ENCODE peak calls at places on chromosomes 4 and X, in four cellular contexts. One of them, this sample, is unnamed.

GRCh38 chrX:1249101-1249887 is 19.3 kb upstream of the CSF2RA start:
- DNase-seq in AG04449: no peak
- DNase-seq in endothelial cell: no peak
- DNase-seq in Panc1: no peak
- DNase-seq in this sample: peak; percentile 58

GRCh38 chrX:45758319-45758718 is 557.6 kb upstream of the DIPK2B start:
- DNase-seq in AG04449: no peak
- DNase-seq in Panc1: no peak
- DNase-seq in endothelial cell: no peak
- DNase-seq in this sample: no peak

GRCh38 chr4:13559414-13559813 is 15.1 kb upstream of the NKX3-2 start:
- DNase-seq in endothelial cell: peak; percentile 25
- DNase-seq in AG04449: peak; percentile 44
- DNase-seq in Panc1: no peak
- DNase-seq in this sample: no peak

GRCh38 chr4:60313616-60314015 is 886.5 kb upstream of the ADGRL3 start:
- DNase-seq in AG04449: peak; percentile 1
- DNase-seq in endothelial cell: no peak
- DNase-seq in Panc1: no peak
- DNase-seq in this sample: no peak

GRCh38 chrX:55127692-55128091 is 38.9 kb downstream of the PAGE2 start:
- DNase-seq in Panc1: no peak
- DNase-seq in AG04449: no peak
- DNase-seq in endothelial cell: no peak
- DNase-seq in this sample: no peak

GRCh38 chrX:110086916-110087484 is 84.1 kb downstream of the TMEM164 start:
- DNase-seq in AG04449: peak; percentile 77
- DNase-seq in Panc1: peak; percentile 70
- DNase-seq in endothelial cell: no peak
- DNase-seq in this sample: no peak

GRCh38 chr4:1500231-1500965 is 94.2 kb upstream of the NKX1-1 start:
- DNase-seq in endothelial cell: no peak
- DNase-seq in AG04449: no peak
- DNase-seq in Panc1: no peak
- DNase-seq in this sample: no peak

GRCh38 chr4:26388671-26389070 is 67.9 kb downstream of the RBPJ start:
- DNase-seq in endothelial cell: no peak
- DNase-seq in Panc1: no peak
- DNase-seq in AG04449: no peak
- DNase-seq in this sample: no peak

GRCh38 chrX:107565916-107566602 is 62.3 kb upstream of the PRPS1 start:
- DNase-seq in endothelial cell: peak; percentile 8
- DNase-seq in AG04449: no peak
- DNase-seq in Panc1: no peak
- DNase-seq in this sample: peak; percentile 25

GRCh38 chr4:34261799-34262314 is 1982.5 kb downstream of the ARAP2 start:
- DNase-seq in AG04449: no peak
- DNase-seq in endothelial cell: no peak
- DNase-seq in Panc1: no peak
- DNase-seq in this sample: no peak

GRCh38 chrX:26783512-26784225 is 567.7 kb downstream of the MAGEB5 start:
- DNase-seq in Panc1: peak; percentile 10
- DNase-seq in endothelial cell: no peak
- DNase-seq in AG04449: no peak
- DNase-seq in this sample: peak; percentile 27

GRCh38 chrX:5648941-5649568 is 579.6 kb downstream of the NLGN4X start:
- DNase-seq in Panc1: no peak
- DNase-seq in AG04449: no peak
- DNase-seq in endothelial cell: no peak
- DNase-seq in this sample: no peak

GRCh38 chr4:135385830-135386581 is 1184.4 kb upstream of the PABPC4L start:
- DNase-seq in AG04449: no peak
- DNase-seq in Panc1: no peak
- DNase-seq in endothelial cell: no peak
- DNase-seq in this sample: no peak

GRCh38 chr4:5797866-5798265 is 86.9 kb downstream of the EVC start:
- DNase-seq in endothelial cell: no peak
- DNase-seq in Panc1: no peak
- DNase-seq in AG04449: no peak
- DNase-seq in this sample: no peak

GRCh38 chrX:114774691-114775090 is 190.8 kb downstream of the HTR2C start:
- DNase-seq in Panc1: no peak
- DNase-seq in AG04449: no peak
- DNase-seq in endothelial cell: no peak
- DNase-seq in this sample: no peak

GRCh38 chr4:84719115-84719514 is 136.2 kb downstream of the CDS1 start:
- DNase-seq in endothelial cell: no peak
- DNase-seq in AG04449: no peak
- DNase-seq in Panc1: no peak
- DNase-seq in this sample: no peak

GRCh38 chrX:112536544-112536943 is 143.2 kb downstream of the LHFPL1 start:
- DNase-seq in Panc1: no peak
- DNase-seq in endothelial cell: no peak
- DNase-seq in AG04449: no peak
- DNase-seq in this sample: no peak

GRCh38 chr4:8835521-8836365 is 35.9 kb downstream of the HMX1 start:
- DNase-seq in AG04449: no peak
- DNase-seq in Panc1: no peak
- DNase-seq in endothelial cell: no peak
- DNase-seq in this sample: no peak

GRCh38 chr4:13627185-13627605 is 330 bp downstream of the BOD1L1 start:
- DNase-seq in Panc1: no peak
- DNase-seq in endothelial cell: no peak
- DNase-seq in AG04449: no peak
- DNase-seq in this sample: peak; percentile 69

GRCh38 chr4:5654791-5655190 is 53.6 kb downstream of the EVC2 start:
- DNase-seq in AG04449: no peak
- DNase-seq in Panc1: no peak
- DNase-seq in endothelial cell: no peak
- DNase-seq in this sample: no peak

GRCh38 chr4:147976341-147976928 is 244.5 kb downstream of the ARHGAP10 start:
- DNase-seq in Panc1: no peak
- DNase-seq in AG04449: no peak
- DNase-seq in endothelial cell: no peak
- DNase-seq in this sample: no peak

GRCh38 chrX:39938466-39938865 is 159.3 kb downstream of the BCOR start:
- DNase-seq in Panc1: no peak
- DNase-seq in AG04449: no peak
- DNase-seq in endothelial cell: no peak
- DNase-seq in this sample: no peak

GRCh38 chr4:78864405-78865024 is 74.7 kb downstream of the PAQR3 start:
- DNase-seq in AG04449: peak; percentile 38
- DNase-seq in endothelial cell: peak; percentile 21
- DNase-seq in Panc1: peak; percentile 41
- DNase-seq in this sample: peak; percentile 23

DNA sequence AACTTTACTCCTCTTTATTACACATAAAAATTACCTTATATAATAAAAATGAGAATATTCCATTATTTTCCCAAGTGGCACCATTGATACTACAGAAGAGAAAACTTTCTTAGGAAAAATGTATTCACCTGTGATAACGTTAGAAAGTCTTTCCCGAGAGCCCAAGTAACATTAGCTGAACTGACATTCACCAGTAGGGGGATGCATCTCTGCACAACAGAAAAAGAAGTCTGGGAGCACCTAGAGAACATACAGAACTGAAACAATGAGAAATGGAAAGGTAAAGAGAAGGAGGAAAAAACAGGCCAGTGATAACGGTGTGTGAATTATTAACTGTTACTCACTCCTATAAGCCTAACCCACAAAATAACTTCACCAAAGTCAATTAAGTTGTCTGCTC is 423.3 kb downstream of the CENPC start:
- DNase-seq in endothelial cell: peak; percentile 31
- DNase-seq in AG04449: no peak
- DNase-seq in Panc1: no peak
- DNase-seq in this sample: no peak
- TF ChIP-seq CTCF in endothelial cell: peak; percentile 61
- TF ChIP-seq CTCF in AG04449: no peak
- TF ChIP-seq CTCF in Panc1: peak; percentile 27
- TF ChIP-seq CTCF in this sample: peak; percentile 59

DNA sequence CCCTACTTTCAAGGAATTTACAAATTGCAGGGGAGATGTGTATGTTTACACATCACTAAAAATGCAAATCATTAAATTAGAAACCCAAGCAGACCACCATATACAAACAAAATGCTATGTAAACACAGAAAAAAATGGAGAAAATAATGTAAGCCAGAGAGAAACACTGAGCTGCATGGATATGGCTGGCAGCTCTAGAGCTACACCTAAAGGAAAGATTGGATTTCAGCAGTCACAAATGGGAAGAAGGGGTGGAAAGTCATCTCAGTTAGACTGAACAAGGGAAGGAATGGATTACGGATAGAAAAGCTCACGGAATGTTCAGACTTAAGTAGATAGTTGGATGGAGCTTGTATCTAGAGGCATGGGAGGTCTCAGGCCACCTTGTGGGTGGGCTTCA is 186.3 kb downstream of the MOSPD2 start:
- DNase-seq in endothelial cell: no peak
- DNase-seq in AG04449: no peak
- DNase-seq in Panc1: no peak
- DNase-seq in this sample: no peak
- TF ChIP-seq CTCF in endothelial cell: no peak
- TF ChIP-seq CTCF in AG04449: no peak
- TF ChIP-seq CTCF in Panc1: no peak
- TF ChIP-seq CTCF in this sample: no peak

DNA sequence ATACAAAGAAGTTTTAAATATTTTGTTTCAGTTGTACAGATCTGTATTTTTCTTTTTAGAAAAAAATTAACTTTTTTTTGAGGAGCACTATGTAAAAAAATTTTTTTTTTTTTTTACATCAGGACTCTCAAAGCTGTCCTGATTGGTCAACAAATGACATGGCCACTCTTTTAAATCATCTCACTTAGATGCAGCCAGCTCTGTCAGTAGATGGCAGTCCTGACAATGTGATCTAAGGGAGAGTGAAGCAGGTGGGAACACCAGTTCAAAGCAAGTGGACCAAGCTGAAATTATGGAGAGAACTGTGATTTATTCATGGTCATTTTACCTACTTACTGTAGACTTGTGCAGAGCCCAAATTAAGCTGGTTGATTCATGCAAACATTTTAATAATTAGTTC is 174.6 kb upstream of the GPRIN3 start:
- DNase-seq in AG04449: no peak
- DNase-seq in Panc1: no peak
- DNase-seq in endothelial cell: no peak
- DNase-seq in this sample: no peak
- TF ChIP-seq CTCF in AG04449: no peak
- TF ChIP-seq CTCF in Panc1: peak; percentile 44
- TF ChIP-seq CTCF in endothelial cell: no peak
- TF ChIP-seq CTCF in this sample: no peak

GRCh38 chr4:101187837-101188236 is 159.5 kb downstream of the PPP3CA start:
- DNase-seq in AG04449: no peak
- DNase-seq in endothelial cell: no peak
- DNase-seq in Panc1: no peak
- DNase-seq in this sample: no peak
- TF ChIP-seq CTCF in AG04449: no peak
- TF ChIP-seq CTCF in endothelial cell: no peak
- TF ChIP-seq CTCF in Panc1: peak; percentile 33
- TF ChIP-seq CTCF in this sample: no peak

GRCh38 chrX:132948648-132949260 is 9.7 kb downstream of the HS6ST2 start:
- DNase-seq in AG04449: no peak
- DNase-seq in Panc1: no peak
- DNase-seq in endothelial cell: peak; percentile 33
- DNase-seq in this sample: peak; percentile 24
- TF ChIP-seq CTCF in AG04449: no peak
- TF ChIP-seq CTCF in Panc1: peak; percentile 34
- TF ChIP-seq CTCF in endothelial cell: peak; percentile 50
- TF ChIP-seq CTCF in this sample: peak; percentile 44

GRCh38 chr4:184573701-184574100 is 75.5 kb downstream of the CASP3 start:
- DNase-seq in AG04449: no peak
- DNase-seq in Panc1: no peak
- DNase-seq in endothelial cell: no peak
- DNase-seq in this sample: no peak

DNA sequence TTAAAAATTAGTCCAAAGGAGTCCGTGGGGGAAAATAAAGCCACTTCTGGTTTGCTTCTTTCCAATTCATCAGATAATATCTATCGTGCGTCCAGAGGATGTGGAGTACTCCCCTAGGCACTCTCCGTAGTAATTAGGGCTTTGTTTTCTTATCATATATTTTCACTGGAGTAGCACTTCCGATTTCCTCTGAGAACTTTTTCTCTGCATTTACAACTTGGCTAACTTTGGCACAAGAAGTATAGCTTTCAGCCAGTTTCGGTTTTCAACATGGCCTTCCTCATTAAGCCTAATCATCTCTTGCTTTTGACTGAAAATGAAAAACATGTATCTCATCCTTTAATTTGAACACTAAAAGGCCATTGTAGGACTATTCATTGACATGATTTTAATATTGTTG is 80.5 kb downstream of the CASP3 start:
- DNase-seq in endothelial cell: no peak
- DNase-seq in Panc1: no peak
- DNase-seq in AG04449: no peak
- DNase-seq in this sample: no peak
- TF ChIP-seq CTCF in endothelial cell: no peak
- TF ChIP-seq CTCF in Panc1: no peak
- TF ChIP-seq CTCF in AG04449: no peak
- TF ChIP-seq CTCF in this sample: no peak

GRCh38 chrX:123203772-123204171 is 19.7 kb downstream of the GRIA3 start:
- DNase-seq in endothelial cell: no peak
- DNase-seq in AG04449: no peak
- DNase-seq in Panc1: no peak
- DNase-seq in this sample: no peak
- TF ChIP-seq CTCF in endothelial cell: no peak
- TF ChIP-seq CTCF in AG04449: no peak
- TF ChIP-seq CTCF in Panc1: peak; percentile 24
- TF ChIP-seq CTCF in this sample: no peak

DNA sequence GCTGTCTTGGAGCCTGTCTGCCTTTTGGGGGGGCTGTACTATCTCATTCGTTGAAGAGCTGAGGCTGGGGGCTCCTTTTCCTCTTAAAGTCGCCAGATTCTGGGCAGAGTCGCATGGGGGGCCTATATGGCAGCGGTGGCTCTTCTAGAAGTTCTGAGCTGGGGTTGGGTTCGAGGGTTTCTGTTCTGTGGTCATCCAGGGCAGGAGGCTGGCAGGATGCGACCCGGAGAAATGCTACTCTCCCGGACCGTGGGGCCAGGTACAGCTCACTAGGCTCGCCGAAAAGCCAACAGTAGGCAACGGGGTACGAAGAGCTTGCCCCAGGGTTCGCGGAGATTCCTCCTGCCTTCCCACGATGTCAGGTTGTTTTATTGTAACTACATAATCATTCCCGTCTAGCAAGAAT is 1.9 kb upstream of the CITED1 start:
- DNase-seq in endothelial cell: no peak
- DNase-seq in Panc1: no peak
- DNase-seq in AG04449: no peak
- DNase-seq in this sample: peak; percentile 9
- TF ChIP-seq CTCF in endothelial cell: no peak
- TF ChIP-seq CTCF in Panc1: no peak
- TF ChIP-seq CTCF in AG04449: no peak
- TF ChIP-seq CTCF in this sample: no peak